ENCODE peak calls at places on chromosomes 7 and 10, in nine cellular contexts. One of them, this sample, is unnamed.

GRCh38 chr7:123944395-123944794 is 19.4 kb downstream of the SPAM1 start:
- DNase-seq in putamen: no peak
- DNase-seq in Peyer's patch: no peak
- DNase-seq in anterior cingulate cortex: no peak
- DNase-seq in foreskin fibroblast: no peak
- DNase-seq in NB4: no peak
- DNase-seq in activated CD8-positive, alpha-beta memory T cell treated with anti-CD3 and anti-CD28 coated beads, Interleukin-2, amount 10 ng/mL, durations not matched to agents 7 days and 5 days: no peak
- DNase-seq in endothelial cell: no peak
- DNase-seq in central memory CD4-positive, alpha-beta T cell: no peak
- DNase-seq in this sample: no peak

GRCh38 chr10:87603769-87604168 is 55.9 kb upstream of the PAPSS2 start:
- DNase-seq in putamen: no peak
- DNase-seq in Peyer's patch: no peak
- DNase-seq in anterior cingulate cortex: no peak
- DNase-seq in foreskin fibroblast: no peak
- DNase-seq in NB4: no peak
- DNase-seq in activated CD8-positive, alpha-beta memory T cell treated with anti-CD3 and anti-CD28 coated beads, Interleukin-2, amount 10 ng/mL, durations not matched to agents 7 days and 5 days: no peak
- DNase-seq in endothelial cell: no peak
- DNase-seq in central memory CD4-positive, alpha-beta T cell: no peak
- DNase-seq in this sample: no peak

GRCh38 chr7:79979437-79979836 is 155.2 kb upstream of the GNAI1 start:
- DNase-seq in putamen: no peak
- DNase-seq in Peyer's patch: no peak
- DNase-seq in anterior cingulate cortex: no peak
- DNase-seq in foreskin fibroblast: peak
- DNase-seq in NB4: no peak
- DNase-seq in activated CD8-positive, alpha-beta memory T cell treated with anti-CD3 and anti-CD28 coated beads, Interleukin-2, amount 10 ng/mL, durations not matched to agents 7 days and 5 days: no peak
- DNase-seq in endothelial cell: no peak
- DNase-seq in central memory CD4-positive, alpha-beta T cell: no peak
- DNase-seq in this sample: no peak

GRCh38 chr7:116812905-116813304 is 49.5 kb upstream of the CAPZA2 start:
- DNase-seq in putamen: no peak
- DNase-seq in Peyer's patch: no peak
- DNase-seq in anterior cingulate cortex: no peak
- DNase-seq in foreskin fibroblast: peak
- DNase-seq in NB4: no peak
- DNase-seq in activated CD8-positive, alpha-beta memory T cell treated with anti-CD3 and anti-CD28 coated beads, Interleukin-2, amount 10 ng/mL, durations not matched to agents 7 days and 5 days: no peak
- DNase-seq in endothelial cell: no peak
- DNase-seq in central memory CD4-positive, alpha-beta T cell: no peak
- DNase-seq in this sample: no peak

GRCh38 chr10:120415709-120416330 is 41.2 kb upstream of the PLPP4 start:
- DNase-seq in putamen: no peak
- DNase-seq in Peyer's patch: no peak
- DNase-seq in anterior cingulate cortex: no peak
- DNase-seq in foreskin fibroblast: peak
- DNase-seq in NB4: no peak
- DNase-seq in activated CD8-positive, alpha-beta memory T cell treated with anti-CD3 and anti-CD28 coated beads, Interleukin-2, amount 10 ng/mL, durations not matched to agents 7 days and 5 days: no peak
- DNase-seq in endothelial cell: no peak
- DNase-seq in central memory CD4-positive, alpha-beta T cell: no peak
- DNase-seq in this sample: no peak

GRCh38 chr10:51103818-51104217 is 29.5 kb downstream of the PRKG1 start:
- DNase-seq in putamen: no peak
- DNase-seq in Peyer's patch: no peak
- DNase-seq in anterior cingulate cortex: no peak
- DNase-seq in foreskin fibroblast: peak
- DNase-seq in NB4: no peak
- DNase-seq in activated CD8-positive, alpha-beta memory T cell treated with anti-CD3 and anti-CD28 coated beads, Interleukin-2, amount 10 ng/mL, durations not matched to agents 7 days and 5 days: no peak
- DNase-seq in endothelial cell: no peak
- DNase-seq in central memory CD4-positive, alpha-beta T cell: no peak
- DNase-seq in this sample: no peak

GRCh38 chr7:16586081-16586874 is 59.3 kb downstream of the ANKMY2 start:
- DNase-seq in putamen: no peak
- DNase-seq in Peyer's patch: no peak
- DNase-seq in anterior cingulate cortex: no peak
- DNase-seq in foreskin fibroblast: no peak
- DNase-seq in NB4: peak
- DNase-seq in activated CD8-positive, alpha-beta memory T cell treated with anti-CD3 and anti-CD28 coated beads, Interleukin-2, amount 10 ng/mL, durations not matched to agents 7 days and 5 days: no peak
- DNase-seq in endothelial cell: no peak
- DNase-seq in central memory CD4-positive, alpha-beta T cell: no peak
- DNase-seq in this sample: no peak

GRCh38 chr7:90897961-90898469 is 301.9 kb downstream of the CDK14 start:
- DNase-seq in putamen: no peak
- DNase-seq in Peyer's patch: no peak
- DNase-seq in anterior cingulate cortex: no peak
- DNase-seq in foreskin fibroblast: no peak
- DNase-seq in NB4: no peak
- DNase-seq in activated CD8-positive, alpha-beta memory T cell treated with anti-CD3 and anti-CD28 coated beads, Interleukin-2, amount 10 ng/mL, durations not matched to agents 7 days and 5 days: no peak
- DNase-seq in endothelial cell: no peak
- DNase-seq in central memory CD4-positive, alpha-beta T cell: no peak
- DNase-seq in this sample: no peak

GRCh38 chr10:129971381-129972144 is 7.5 kb upstream of the EBF3 start:
- DNase-seq in putamen: peak
- DNase-seq in Peyer's patch: peak
- DNase-seq in anterior cingulate cortex: no peak
- DNase-seq in foreskin fibroblast: peak
- DNase-seq in NB4: peak
- DNase-seq in activated CD8-positive, alpha-beta memory T cell treated with anti-CD3 and anti-CD28 coated beads, Interleukin-2, amount 10 ng/mL, durations not matched to agents 7 days and 5 days: no peak
- DNase-seq in endothelial cell: peak
- DNase-seq in central memory CD4-positive, alpha-beta T cell: no peak
- DNase-seq in this sample: peak

GRCh38 chr7:89514970-89515369 is 639.3 kb upstream of the STEAP1 start:
- DNase-seq in putamen: no peak
- DNase-seq in Peyer's patch: no peak
- DNase-seq in anterior cingulate cortex: no peak
- DNase-seq in foreskin fibroblast: no peak
- DNase-seq in NB4: no peak
- DNase-seq in activated CD8-positive, alpha-beta memory T cell treated with anti-CD3 and anti-CD28 coated beads, Interleukin-2, amount 10 ng/mL, durations not matched to agents 7 days and 5 days: no peak
- DNase-seq in endothelial cell: no peak
- DNase-seq in central memory CD4-positive, alpha-beta T cell: no peak
- DNase-seq in this sample: no peak

GRCh38 chr10:116730464-116731260 is 11.7 kb downstream of the HSPA12A start:
- DNase-seq in putamen: no peak
- DNase-seq in Peyer's patch: no peak
- DNase-seq in anterior cingulate cortex: no peak
- DNase-seq in foreskin fibroblast: no peak
- DNase-seq in NB4: no peak
- DNase-seq in activated CD8-positive, alpha-beta memory T cell treated with anti-CD3 and anti-CD28 coated beads, Interleukin-2, amount 10 ng/mL, durations not matched to agents 7 days and 5 days: no peak
- DNase-seq in endothelial cell: no peak
- DNase-seq in central memory CD4-positive, alpha-beta T cell: no peak
- DNase-seq in this sample: no peak

GRCh38 chr7:23539494-23539907 is 7.7 kb upstream of the TRA2A start:
- DNase-seq in putamen: no peak
- DNase-seq in Peyer's patch: no peak
- DNase-seq in anterior cingulate cortex: no peak
- DNase-seq in foreskin fibroblast: no peak
- DNase-seq in NB4: no peak
- DNase-seq in activated CD8-positive, alpha-beta memory T cell treated with anti-CD3 and anti-CD28 coated beads, Interleukin-2, amount 10 ng/mL, durations not matched to agents 7 days and 5 days: no peak
- DNase-seq in endothelial cell: no peak
- DNase-seq in central memory CD4-positive, alpha-beta T cell: peak
- DNase-seq in this sample: no peak

GRCh38 chr10:95350212-95350829 is 59.5 kb upstream of the PDLIM1 start:
- DNase-seq in putamen: no peak
- DNase-seq in Peyer's patch: no peak
- DNase-seq in anterior cingulate cortex: no peak
- DNase-seq in foreskin fibroblast: peak
- DNase-seq in NB4: peak
- DNase-seq in activated CD8-positive, alpha-beta memory T cell treated with anti-CD3 and anti-CD28 coated beads, Interleukin-2, amount 10 ng/mL, durations not matched to agents 7 days and 5 days: no peak
- DNase-seq in endothelial cell: no peak
- DNase-seq in central memory CD4-positive, alpha-beta T cell: no peak
- DNase-seq in this sample: no peak

GRCh38 chr7:17463511-17464085 is 165.1 kb downstream of the AHR start:
- DNase-seq in putamen: no peak
- DNase-seq in Peyer's patch: no peak
- DNase-seq in anterior cingulate cortex: no peak
- DNase-seq in foreskin fibroblast: no peak
- DNase-seq in NB4: peak
- DNase-seq in activated CD8-positive, alpha-beta memory T cell treated with anti-CD3 and anti-CD28 coated beads, Interleukin-2, amount 10 ng/mL, durations not matched to agents 7 days and 5 days: no peak
- DNase-seq in endothelial cell: no peak
- DNase-seq in central memory CD4-positive, alpha-beta T cell: no peak
- DNase-seq in this sample: no peak

GRCh38 chr10:73785721-73786511 is 510 bp downstream of the ZSWIM8 start:
- DNase-seq in putamen: no peak
- DNase-seq in Peyer's patch: peak
- DNase-seq in anterior cingulate cortex: peak
- DNase-seq in foreskin fibroblast: peak
- DNase-seq in NB4: peak
- DNase-seq in activated CD8-positive, alpha-beta memory T cell treated with anti-CD3 and anti-CD28 coated beads, Interleukin-2, amount 10 ng/mL, durations not matched to agents 7 days and 5 days: peak
- DNase-seq in endothelial cell: peak
- DNase-seq in central memory CD4-positive, alpha-beta T cell: peak
- DNase-seq in this sample: peak

GRCh38 chr10:14779053-14779649 is 4.5 kb upstream of the FAM107B start:
- DNase-seq in putamen: no peak
- DNase-seq in Peyer's patch: no peak
- DNase-seq in anterior cingulate cortex: no peak
- DNase-seq in foreskin fibroblast: peak
- DNase-seq in NB4: no peak
- DNase-seq in activated CD8-positive, alpha-beta memory T cell treated with anti-CD3 and anti-CD28 coated beads, Interleukin-2, amount 10 ng/mL, durations not matched to agents 7 days and 5 days: no peak
- DNase-seq in endothelial cell: no peak
- DNase-seq in central memory CD4-positive, alpha-beta T cell: no peak
- DNase-seq in this sample: no peak

GRCh38 chr7:102415685-102416225 is 17.6 kb upstream of the ORAI2 start:
- DNase-seq in putamen: no peak
- DNase-seq in Peyer's patch: no peak
- DNase-seq in anterior cingulate cortex: no peak
- DNase-seq in foreskin fibroblast: no peak
- DNase-seq in NB4: no peak
- DNase-seq in activated CD8-positive, alpha-beta memory T cell treated with anti-CD3 and anti-CD28 coated beads, Interleukin-2, amount 10 ng/mL, durations not matched to agents 7 days and 5 days: peak
- DNase-seq in endothelial cell: no peak
- DNase-seq in central memory CD4-positive, alpha-beta T cell: peak
- DNase-seq in this sample: no peak

GRCh38 chr10:65375528-65375927 is 1550.3 kb upstream of the LRRTM3 start:
- DNase-seq in putamen: no peak
- DNase-seq in Peyer's patch: no peak
- DNase-seq in anterior cingulate cortex: no peak
- DNase-seq in foreskin fibroblast: no peak
- DNase-seq in NB4: no peak
- DNase-seq in activated CD8-positive, alpha-beta memory T cell treated with anti-CD3 and anti-CD28 coated beads, Interleukin-2, amount 10 ng/mL, durations not matched to agents 7 days and 5 days: no peak
- DNase-seq in endothelial cell: no peak
- DNase-seq in central memory CD4-positive, alpha-beta T cell: no peak
- DNase-seq in this sample: no peak

GRCh38 chr10:42734537-42734936 is 48.1 kb upstream of the BMS1 start:
- DNase-seq in putamen: no peak
- DNase-seq in Peyer's patch: no peak
- DNase-seq in anterior cingulate cortex: no peak
- DNase-seq in foreskin fibroblast: no peak
- DNase-seq in NB4: peak
- DNase-seq in activated CD8-positive, alpha-beta memory T cell treated with anti-CD3 and anti-CD28 coated beads, Interleukin-2, amount 10 ng/mL, durations not matched to agents 7 days and 5 days: no peak
- DNase-seq in endothelial cell: no peak
- DNase-seq in central memory CD4-positive, alpha-beta T cell: no peak
- DNase-seq in this sample: peak

GRCh38 chr10:122199070-122199469 is 72.0 kb upstream of the BTBD16 start:
- DNase-seq in putamen: no peak
- DNase-seq in Peyer's patch: no peak
- DNase-seq in anterior cingulate cortex: no peak
- DNase-seq in foreskin fibroblast: no peak
- DNase-seq in NB4: no peak
- DNase-seq in activated CD8-positive, alpha-beta memory T cell treated with anti-CD3 and anti-CD28 coated beads, Interleukin-2, amount 10 ng/mL, durations not matched to agents 7 days and 5 days: no peak
- DNase-seq in endothelial cell: no peak
- DNase-seq in central memory CD4-positive, alpha-beta T cell: no peak
- DNase-seq in this sample: no peak

GRCh38 chr7:4527988-4528641 is 154.0 kb upstream of the FOXK1 start:
- DNase-seq in putamen: no peak
- DNase-seq in Peyer's patch: no peak
- DNase-seq in anterior cingulate cortex: no peak
- DNase-seq in foreskin fibroblast: no peak
- DNase-seq in NB4: no peak
- DNase-seq in activated CD8-positive, alpha-beta memory T cell treated with anti-CD3 and anti-CD28 coated beads, Interleukin-2, amount 10 ng/mL, durations not matched to agents 7 days and 5 days: no peak
- DNase-seq in endothelial cell: no peak
- DNase-seq in central memory CD4-positive, alpha-beta T cell: no peak
- DNase-seq in this sample: no peak

GRCh38 chr7:49848211-49848841 is 74.9 kb downstream of the VWC2 start:
- DNase-seq in putamen: no peak
- DNase-seq in Peyer's patch: no peak
- DNase-seq in anterior cingulate cortex: no peak
- DNase-seq in foreskin fibroblast: no peak
- DNase-seq in NB4: no peak
- DNase-seq in activated CD8-positive, alpha-beta memory T cell treated with anti-CD3 and anti-CD28 coated beads, Interleukin-2, amount 10 ng/mL, durations not matched to agents 7 days and 5 days: no peak
- DNase-seq in endothelial cell: no peak
- DNase-seq in central memory CD4-positive, alpha-beta T cell: no peak
- DNase-seq in this sample: no peak

GRCh38 chr10:21526184-21526951 is 886 bp upstream of the SKIDA1 start:
- DNase-seq in putamen: peak
- DNase-seq in Peyer's patch: peak
- DNase-seq in anterior cingulate cortex: peak
- DNase-seq in foreskin fibroblast: peak
- DNase-seq in NB4: peak
- DNase-seq in activated CD8-positive, alpha-beta memory T cell treated with anti-CD3 and anti-CD28 coated beads, Interleukin-2, amount 10 ng/mL, durations not matched to agents 7 days and 5 days: peak
- DNase-seq in endothelial cell: peak
- DNase-seq in central memory CD4-positive, alpha-beta T cell: peak
- DNase-seq in this sample: peak

GRCh38 chr7:131235489-131236317 is 92.0 kb upstream of the MKLN1 start:
- DNase-seq in putamen: peak
- DNase-seq in Peyer's patch: no peak
- DNase-seq in anterior cingulate cortex: no peak
- DNase-seq in foreskin fibroblast: peak
- DNase-seq in NB4: peak
- DNase-seq in activated CD8-positive, alpha-beta memory T cell treated with anti-CD3 and anti-CD28 coated beads, Interleukin-2, amount 10 ng/mL, durations not matched to agents 7 days and 5 days: peak
- DNase-seq in endothelial cell: no peak
- DNase-seq in central memory CD4-positive, alpha-beta T cell: peak
- DNase-seq in this sample: peak

This sample was measured in stomach.